ENCODE peak calls at places on chromosomes 1 and 21, in eight cellular contexts. G, Q, Z, N, I, R, X and K are unnamed samples.

GRCh38 chr1:114334297-114334696 is 176.7 kb downstream of the TRIM33 start:
- DNase-seq in G (no peak), Q (no peak), Z (no peak), N (no peak), I (no peak), R (no peak), X (no peak), K (no peak)

GRCh38 chr1:89923517-89923916 is 71.4 kb upstream of the ZNF326 start:
- DNase-seq in G (no peak), Q (no peak), Z (no peak), N (no peak), I (no peak), R (no peak), X (no peak), K (no peak)

GRCh38 chr1:162672678-162673259 is 40.5 kb downstream of the DDR2 start:
- DNase-seq in G (no peak), Q (no peak), Z (no peak), N (no peak), I (no peak), R (no peak), X (peak), K (no peak)

GRCh38 chr21:35593000-35593502 is 467.3 kb downstream of the SETD4 start:
- DNase-seq in G (no peak), Q (no peak), Z (no peak), N (peak), I (no peak), R (peak), X (peak), K (no peak)

GRCh38 chr1:193070942-193071341 is 11.5 kb downstream of the RO60 start:
- DNase-seq in G (no peak), Q (peak), Z (no peak), N (peak), I (no peak), R (no peak), X (no peak), K (peak)

GRCh38 chr21:36079010-36079649 is 9.3 kb downstream of the CBR1 start:
- DNase-seq in G (no peak), Q (no peak), Z (no peak), N (no peak), I (no peak), R (peak), X (no peak), K (peak)

GRCh38 chr1:6267686-6268281 is 6.9 kb upstream of the GPR153 start:
- DNase-seq in G (no peak), Q (no peak), Z (no peak), N (no peak), I (no peak), R (peak), X (peak), K (no peak)

GRCh38 chr1:184610872-184611614 is 143.6 kb downstream of the EDEM3 start:
- DNase-seq in G (no peak), Q (no peak), Z (peak), N (no peak), I (no peak), R (no peak), X (no peak), K (no peak)

GRCh38 chr1:25543425-25544242 is at the start of gene LDLRAP1:
- DNase-seq in G (no peak), Q (peak), Z (peak), N (peak), I (peak), R (peak), X (peak), K (peak)

GRCh38 chr1:56915960-56916359 is 49.9 kb downstream of the C8B start:
- DNase-seq in G (no peak), Q (no peak), Z (no peak), N (no peak), I (no peak), R (no peak), X (no peak), K (no peak)

GRCh38 chr1:85577421-85578320 is 2.9 kb upstream of the CCN1 start:
- DNase-seq in G (no peak), Q (no peak), Z (peak), N (peak), I (peak), R (peak), X (no peak), K (no peak)

GRCh38 chr1:173914366-173914871 is 2.7 kb downstream of the SERPINC1 start:
- DNase-seq in G (peak), Q (peak), Z (peak), N (peak), I (peak), R (peak), X (peak), K (peak)

GRCh38 chr1:241624925-241625324 is 15.2 kb downstream of the CHML start:
- DNase-seq in G (no peak), Q (no peak), Z (no peak), N (no peak), I (no peak), R (no peak), X (peak), K (no peak)

GRCh38 chr1:86447198-86447790 is 21.4 kb upstream of the CLCA1 start:
- DNase-seq in G (no peak), Q (no peak), Z (no peak), N (no peak), I (no peak), R (no peak), X (no peak), K (no peak)

GRCh38 chr21:33731447-33731846 is 89.1 kb downstream of the ITSN1 start:
- DNase-seq in G (no peak), Q (no peak), Z (no peak), N (no peak), I (no peak), R (no peak), X (peak), K (no peak)

DNA sequence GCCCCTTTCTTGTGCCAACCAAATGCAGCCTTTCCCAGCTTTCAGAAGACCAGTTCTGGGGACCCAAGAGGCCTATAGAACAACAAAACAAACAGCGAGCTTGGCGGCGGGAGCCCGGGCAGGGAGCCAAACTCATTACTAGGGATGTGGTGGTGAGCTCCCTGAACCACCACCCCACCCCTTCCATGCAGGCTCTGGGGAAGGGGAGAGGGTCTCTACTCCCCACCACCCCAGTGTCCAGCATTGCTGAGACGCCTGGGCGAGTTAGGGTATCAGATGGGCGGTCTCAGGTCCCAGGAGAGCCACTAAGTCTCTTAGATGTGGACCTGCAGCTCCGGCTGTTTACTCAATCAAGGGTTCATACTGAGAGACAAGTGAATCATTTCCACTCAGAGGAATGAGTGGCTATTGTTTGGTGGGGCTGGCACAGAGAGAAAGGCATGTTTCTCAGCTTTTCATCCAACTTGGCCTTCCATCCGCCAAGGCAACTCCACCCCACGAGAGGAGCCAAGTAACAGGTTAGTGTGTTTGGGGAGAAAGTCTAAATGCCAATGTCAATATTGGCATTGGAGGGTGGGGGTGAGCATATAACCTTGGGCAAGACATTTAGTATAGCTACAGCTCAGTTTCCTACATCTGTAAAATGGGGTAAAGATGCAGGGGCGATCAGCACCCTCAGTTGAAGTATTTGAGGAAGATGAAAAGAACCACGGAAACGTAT is 40.9 kb downstream of the PLXNA2 start:
- DNase-seq in G (no peak), Q (no peak), Z (no peak), N (no peak), I (no peak), R (peak), X (peak), K (no peak)
- TF ChIP-seq EZH2phosphoT487 in G (no peak), Q (no peak), Z (no peak), N (no peak), I (no peak), R (no peak), X (no peak), K (no peak)

GRCh38 chr1:212635141-212635601 is 26.6 kb downstream of the ATF3 start:
- DNase-seq in G (no peak), Q (peak), Z (no peak), N (no peak), I (no peak), R (no peak), X (no peak), K (peak)
- TF ChIP-seq EZH2phosphoT487 in G (no peak), Q (no peak), Z (no peak), N (no peak), I (no peak), R (no peak), X (no peak), K (no peak)

GRCh38 chr1:8082945-8083344 is 56.8 kb upstream of the ERRFI1 start:
- DNase-seq in G (no peak), Q (no peak), Z (no peak), N (no peak), I (peak), R (peak), X (peak), K (no peak)
- TF ChIP-seq EZH2phosphoT487 in G (no peak), Q (no peak), Z (no peak), N (no peak), I (no peak), R (no peak), X (no peak), K (no peak)

GRCh38 chr1:24151175-24151533 is 8.2 kb upstream of the IL22RA1 start:
- DNase-seq in G (no peak), Q (peak), Z (peak), N (peak), I (peak), R (no peak), X (peak), K (peak)
- TF ChIP-seq EZH2phosphoT487 in G (no peak), Q (no peak), Z (no peak), N (no peak), I (no peak), R (no peak), X (no peak), K (no peak)

DNA sequence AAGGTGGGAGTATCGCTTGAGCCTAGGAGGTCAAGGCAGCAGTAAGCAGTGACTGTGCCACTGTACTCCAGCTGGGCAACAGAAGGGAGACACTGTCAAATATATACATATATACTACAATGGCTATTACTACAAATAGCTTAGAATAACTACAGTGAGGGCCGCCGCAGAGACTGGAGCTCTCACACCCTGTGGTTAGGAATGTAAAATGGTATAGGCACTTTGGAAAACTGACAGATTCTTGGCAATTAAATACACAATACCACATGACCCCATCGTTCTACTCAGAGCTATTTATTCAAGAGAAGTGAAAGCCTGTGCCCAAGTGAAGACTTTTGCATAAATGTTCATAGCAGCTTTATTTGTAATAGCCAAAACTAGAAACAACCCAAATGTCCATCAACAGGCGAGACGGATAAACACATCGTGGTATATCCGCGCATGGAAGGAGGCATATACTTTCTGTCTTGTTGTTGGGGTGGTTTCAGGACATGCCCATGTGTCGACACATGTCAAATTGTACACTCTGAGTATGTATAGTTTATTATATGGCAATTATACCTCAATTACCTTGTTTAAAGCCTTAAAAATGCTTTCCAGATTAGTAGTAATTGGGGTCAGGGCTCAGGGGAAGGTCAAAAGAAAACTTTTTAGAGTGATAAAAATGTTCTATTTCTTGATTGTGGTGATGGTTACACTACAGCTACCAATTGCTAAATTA is 123.4 kb downstream of the RIPK4 start:
- DNase-seq in G (no peak), Q (no peak), Z (no peak), N (no peak), I (no peak), R (no peak), X (peak), K (no peak)
- TF ChIP-seq EZH2phosphoT487 in G (no peak), Q (no peak), Z (no peak), N (no peak), I (no peak), R (no peak), X (no peak), K (no peak)

GRCh38 chr1:181356505-181357340 is 126.6 kb upstream of the CACNA1E start:
- DNase-seq in G (no peak), Q (no peak), Z (no peak), N (no peak), I (no peak), R (no peak), X (no peak), K (no peak)
- TF ChIP-seq EZH2phosphoT487 in G (no peak), Q (no peak), Z (no peak), N (no peak), I (no peak), R (no peak), X (no peak), K (no peak)

GRCh38 chr1:202954057-202954745 is 3.9 kb downstream of the ADIPOR1 start:
- DNase-seq in G (no peak), Q (no peak), Z (no peak), N (no peak), I (no peak), R (no peak), X (peak), K (no peak)

GRCh38 chr1:202957733-202958543 is at the start of gene ADIPOR1:
- DNase-seq in G (peak), Q (peak), Z (peak), N (peak), I (peak), R (peak), X (peak), K (peak)

GRCh38 chr1:202961220-202961880 is 3.2 kb upstream of the ADIPOR1 start:
- DNase-seq in G (no peak), Q (no peak), Z (no peak), N (no peak), I (no peak), R (no peak), X (no peak), K (no peak)

GRCh38 chr1:202958544-202959275 is 598 bp upstream of the ADIPOR1 start:
- DNase-seq in G (no peak), Q (no peak), Z (peak), N (peak), I (no peak), R (no peak), X (no peak), K (peak)

DNA sequence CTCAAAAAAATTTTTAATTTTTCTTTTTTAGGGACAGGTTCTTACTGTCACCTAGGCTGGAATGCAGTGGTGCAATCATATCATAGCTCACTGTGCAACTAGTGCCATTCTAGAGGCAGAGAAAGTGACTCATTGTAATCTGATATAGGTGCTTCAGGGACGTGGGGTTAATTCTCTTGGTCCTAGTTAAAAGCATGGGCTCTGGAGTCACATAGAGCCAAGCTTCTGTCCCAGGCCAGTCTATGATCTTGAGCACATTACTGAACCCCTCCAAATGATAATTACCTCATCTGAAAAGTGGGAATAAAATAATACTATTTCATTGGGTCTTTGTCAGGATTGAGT is 1.1 kb upstream of the ADIPOR1 start:
- DNase-seq in G (peak), Q (no peak), Z (no peak), N (no peak), I (peak), R (peak), X (peak), K (no peak)
- TF ChIP-seq EZH2phosphoT487 in G (no peak), Q (no peak), Z (no peak), N (no peak), I (no peak), R (no peak), X (no peak), K (no peak)

GRCh38 chr1:7553042-7553690 is 217.9 kb upstream of the VAMP3 start:
- DNase-seq in G (no peak), Q (no peak), Z (no peak), N (peak), I (no peak), R (peak), X (no peak), K (no peak)
- TF ChIP-seq EZH2phosphoT487 in G (no peak), Q (no peak), Z (no peak), N (no peak), I (no peak), R (no peak), X (no peak), K (no peak)

GRCh38 chr1:158003409-158003805 is 10.0 kb downstream of the KIRREL1 start:
- DNase-seq in G (no peak), Q (no peak), Z (no peak), N (no peak), I (no peak), R (peak), X (no peak), K (no peak)
- TF ChIP-seq EZH2phosphoT487 in G (no peak), Q (no peak), Z (no peak), N (no peak), I (no peak), R (no peak), X (no peak), K (no peak)

GRCh38 chr1:19656780-19657475 is 7.7 kb upstream of the HTR6 start:
- DNase-seq in G (no peak), Q (no peak), Z (no peak), N (peak), I (no peak), R (peak), X (no peak), K (no peak)

GRCh38 chr1:19655718-19656080 is 9.0 kb upstream of the HTR6 start:
- DNase-seq in G (no peak), Q (no peak), Z (no peak), N (no peak), I (no peak), R (no peak), X (no peak), K (no peak)

GRCh38 chr1:19656134-19656779 is 8.4 kb upstream of the HTR6 start:
- DNase-seq in G (no peak), Q (no peak), Z (no peak), N (no peak), I (no peak), R (no peak), X (no peak), K (no peak)

GRCh38 chr1:19654886-19655717 is 9.6 kb upstream of the HTR6 start:
- DNase-seq in G (no peak), Q (no peak), Z (no peak), N (no peak), I (no peak), R (no peak), X (no peak), K (no peak)

GRCh38 chr1:19654386-19654785 is 10.3 kb downstream of the NBL1 start:
- DNase-seq in G (no peak), Q (no peak), Z (no peak), N (no peak), I (no peak), R (peak), X (peak), K (no peak)
- TF ChIP-seq EZH2phosphoT487 in G (no peak), Q (no peak), Z (no peak), N (no peak), I (no peak), R (no peak), X (no peak), K (no peak)